ENCODE peak calls at places on chromosomes 16 and 17, in four cellular contexts. A is HepG2, Q is K562, R is WTC11. U is an unnamed sample.

GRCh38 chr16:1489077-1489476 is 333 bp upstream of the PTX4 start:
- DNase-seq in Q (no peak), R (no peak), A (no peak), U (no peak)

GRCh38 chr17:16463341-16464000 is 28.5 kb downstream of the LRRC75A start:
- DNase-seq in A (no peak), R (no peak), Q (no peak), U (no peak)

GRCh38 chr17:27535975-27536374 is 79.7 kb downstream of the KSR1 start:
- DNase-seq in R (no peak), A (no peak), Q (no peak), U (no peak)

GRCh38 chr16:4634768-4635167 is 10.1 kb downstream of the MGRN1 start:
- DNase-seq in Q (no peak), A (no peak), R (no peak), U (no peak)

GRCh38 chr16:17313085-17313611 is 157.6 kb downstream of the XYLT1 start:
- DNase-seq in R (no peak), Q (no peak), A (no peak), U (no peak)

GRCh38 chr17:81959362-81960129 is 1.4 kb downstream of the NOTUM start:
- DNase-seq in R (peak; percentile 70), Q (peak; percentile 88), A (peak; percentile 40), U (peak; percentile 67)

GRCh38 chr17:38702166-38702899 is 2.7 kb upstream of the MLLT6 start:
- DNase-seq in A (peak; percentile 86), R (peak; percentile 81), Q (peak; percentile 92), U (peak; percentile 73)

GRCh38 chr16:25691519-25692091 is at the start of gene HS3ST4:
- DNase-seq in R (peak; percentile 69), A (no peak), Q (no peak), U (peak; percentile 22)

GRCh38 chr16:89534147-89534788 is 26.1 kb downstream of the SPG7 start:
- DNase-seq in Q (no peak), A (no peak), R (no peak), U (no peak)
- TF ChIP-seq ELF4 in Q (no peak), A (no peak), R (no peak), U (no peak)

GRCh38 chr16:28167221-28167620 is 44.5 kb downstream of the XPO6 start:
- DNase-seq in A (no peak), R (no peak), Q (no peak), U (no peak)

GRCh38 chr16:28172331-28172730 is 39.4 kb downstream of the XPO6 start:
- DNase-seq in R (no peak), A (no peak), Q (no peak), U (no peak)

GRCh38 chr16:28167730-28168129 is 44.0 kb downstream of the XPO6 start:
- DNase-seq in R (no peak), A (no peak), Q (no peak), U (no peak)

GRCh38 chr16:28166394-28167208 is 45.2 kb downstream of the XPO6 start:
- DNase-seq in A (peak; percentile 52), Q (no peak), R (no peak), U (no peak)

DNA sequence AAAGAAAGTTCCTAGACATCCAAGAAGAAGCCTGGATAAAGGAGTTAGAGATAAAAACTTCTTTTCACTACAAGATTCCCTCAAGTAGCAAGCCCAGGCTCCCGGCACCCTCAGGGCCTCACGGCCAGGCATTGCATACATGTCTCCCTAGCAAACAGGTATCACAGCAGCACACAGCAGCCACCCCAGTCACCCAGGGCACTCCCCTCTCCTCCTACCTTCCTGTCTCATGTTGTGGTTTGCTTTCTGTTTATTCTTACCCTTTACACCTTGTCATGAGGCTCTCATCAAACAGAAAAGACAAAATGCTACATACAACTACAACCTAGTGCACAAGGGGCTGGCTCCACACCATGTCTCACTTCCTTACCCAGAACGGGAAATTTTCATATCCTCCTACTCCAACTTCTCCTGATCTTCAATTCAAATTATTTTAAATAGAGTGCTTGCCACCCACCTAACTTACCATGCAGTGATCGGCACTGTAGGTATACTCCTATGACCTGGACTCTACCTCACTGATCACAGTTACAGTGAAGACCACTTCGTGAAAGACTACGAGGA is 42.7 kb downstream of the XPO6 start:
- DNase-seq in A (no peak), Q (no peak), R (no peak), U (no peak)
- TF ChIP-seq ELF4 in A (no peak), Q (no peak), R (no peak), U (no peak)

DNA sequence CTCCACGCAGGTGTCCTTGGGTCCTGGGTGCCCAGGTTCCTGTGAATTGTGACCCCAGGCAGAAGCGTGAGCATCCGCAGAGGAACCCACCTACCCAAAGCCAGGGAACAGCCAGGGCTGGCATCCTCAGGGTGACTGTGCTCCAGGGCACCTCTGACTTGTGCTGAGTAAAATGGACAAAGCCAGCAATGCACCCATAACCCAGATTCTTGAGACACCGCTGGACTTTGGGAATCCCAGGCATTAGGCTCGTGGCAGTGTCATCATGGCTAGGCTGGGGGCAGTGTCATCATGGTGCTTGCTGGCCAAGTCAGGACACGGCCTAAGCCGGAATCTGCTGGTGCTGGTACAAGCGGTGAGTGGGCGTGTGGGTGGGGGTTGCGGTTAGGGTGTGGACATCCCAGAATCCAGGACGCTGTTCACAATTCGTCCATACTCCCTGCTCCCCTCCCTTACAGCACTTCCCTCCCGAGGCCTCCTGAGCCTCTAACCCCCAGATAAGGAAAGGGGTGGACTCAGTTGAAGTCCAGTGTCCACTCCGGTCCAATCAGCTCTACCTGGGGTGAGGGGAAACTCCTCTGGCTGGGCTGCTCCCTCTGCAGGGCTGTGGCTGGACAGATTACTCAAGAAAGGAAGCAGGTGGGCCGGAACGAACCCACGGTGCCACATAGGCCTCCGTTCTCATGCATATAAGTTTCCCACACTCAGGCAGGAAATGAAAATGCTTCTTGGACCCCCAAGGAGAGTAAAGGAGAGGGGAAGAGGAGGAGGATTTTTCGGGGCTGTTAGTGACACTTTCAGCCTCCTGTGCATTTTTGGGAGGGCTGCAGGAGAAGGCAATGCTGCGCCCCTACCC is 138.9 kb downstream of the SEC14L1 start:
- DNase-seq in A (peak; percentile 86), Q (peak; percentile 88), R (no peak), U (no peak)
- TF ChIP-seq ELF4 in A (peak; percentile 35), Q (no peak), R (no peak), U (no peak)

DNA sequence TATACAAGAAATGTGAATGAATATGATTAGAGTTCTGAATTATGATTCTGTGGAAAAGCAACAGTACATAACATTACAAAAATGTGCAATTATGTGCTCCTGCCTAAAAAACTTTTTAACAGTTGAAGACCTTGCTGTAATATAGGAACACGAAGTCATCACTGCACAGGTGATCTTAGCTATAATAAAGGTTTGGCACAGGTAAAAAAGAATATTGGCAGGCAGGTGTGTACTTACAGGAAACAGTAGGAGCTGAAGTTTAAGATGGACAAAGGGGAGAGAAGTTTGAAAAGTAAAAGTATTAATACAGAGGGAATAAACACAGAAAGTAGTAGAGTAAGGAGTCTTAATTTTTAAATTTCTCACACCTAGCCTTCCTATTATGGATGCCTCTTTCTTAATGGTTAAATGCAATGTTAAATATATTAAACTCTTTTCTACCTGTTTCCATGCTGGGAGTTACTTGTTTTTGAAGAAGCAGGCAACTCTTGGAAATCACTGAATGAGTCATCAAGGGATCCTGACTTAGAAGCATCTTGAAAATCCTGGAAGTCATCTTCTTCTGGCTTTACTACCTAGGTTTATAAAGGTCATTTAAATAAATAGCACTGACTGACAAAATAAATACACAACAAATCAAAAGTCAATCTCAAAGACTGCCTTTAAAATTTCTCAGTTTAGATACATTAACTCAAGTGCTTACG is 40.7 kb downstream of the SYNRG start:
- DNase-seq in R (no peak), Q (no peak), A (no peak), U (no peak)
- TF ChIP-seq ELF4 in R (no peak), Q (no peak), A (no peak), U (no peak)

DNA sequence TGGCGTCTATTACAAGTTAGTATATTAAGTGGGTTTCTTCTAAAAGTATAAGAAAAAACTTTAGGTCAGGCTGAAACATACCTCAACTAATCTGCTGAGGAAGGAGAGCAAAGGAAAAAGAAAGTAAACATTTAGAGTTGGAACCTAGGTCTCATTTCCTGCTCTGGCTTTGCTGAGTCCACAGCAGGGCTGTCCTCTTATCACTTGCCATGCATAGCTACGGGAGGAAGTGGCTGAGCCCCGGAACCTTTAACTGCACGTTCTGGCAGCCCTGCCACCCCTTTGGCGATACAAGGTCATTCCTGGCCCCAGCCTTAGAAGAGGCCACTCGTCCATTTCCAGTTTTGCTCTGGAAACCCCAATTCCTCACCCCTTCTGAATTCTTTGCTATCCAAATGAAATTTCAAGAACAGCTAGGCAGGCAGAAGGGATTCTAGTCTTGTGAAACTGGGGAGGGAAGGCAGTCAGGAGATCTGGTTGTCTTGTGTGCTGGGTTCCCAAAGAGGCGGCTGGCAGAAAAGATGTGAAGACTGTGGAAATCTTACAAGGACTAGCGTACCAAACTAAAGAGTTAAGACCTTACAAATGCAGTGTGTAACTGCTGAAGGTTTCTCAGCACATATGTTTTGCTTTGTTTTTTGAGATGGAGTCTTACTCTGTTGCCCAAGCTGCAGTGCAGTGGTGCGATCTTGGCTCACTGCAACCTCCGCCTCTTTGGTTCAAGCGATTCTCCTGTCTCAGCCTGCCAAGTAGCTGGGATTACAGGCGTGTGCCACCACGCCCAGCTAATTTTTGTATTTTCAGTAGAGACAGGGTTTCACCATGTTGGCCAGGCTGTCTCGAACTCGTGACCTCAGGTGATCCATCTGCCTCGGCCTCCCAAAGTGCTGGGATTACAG is 19.1 kb downstream of the WIPI1 start:
- DNase-seq in R (no peak), Q (peak; percentile 89), A (peak; percentile 80), U (no peak)
- TF ChIP-seq ELF4 in R (no peak), Q (no peak), A (no peak), U (no peak)

DNA sequence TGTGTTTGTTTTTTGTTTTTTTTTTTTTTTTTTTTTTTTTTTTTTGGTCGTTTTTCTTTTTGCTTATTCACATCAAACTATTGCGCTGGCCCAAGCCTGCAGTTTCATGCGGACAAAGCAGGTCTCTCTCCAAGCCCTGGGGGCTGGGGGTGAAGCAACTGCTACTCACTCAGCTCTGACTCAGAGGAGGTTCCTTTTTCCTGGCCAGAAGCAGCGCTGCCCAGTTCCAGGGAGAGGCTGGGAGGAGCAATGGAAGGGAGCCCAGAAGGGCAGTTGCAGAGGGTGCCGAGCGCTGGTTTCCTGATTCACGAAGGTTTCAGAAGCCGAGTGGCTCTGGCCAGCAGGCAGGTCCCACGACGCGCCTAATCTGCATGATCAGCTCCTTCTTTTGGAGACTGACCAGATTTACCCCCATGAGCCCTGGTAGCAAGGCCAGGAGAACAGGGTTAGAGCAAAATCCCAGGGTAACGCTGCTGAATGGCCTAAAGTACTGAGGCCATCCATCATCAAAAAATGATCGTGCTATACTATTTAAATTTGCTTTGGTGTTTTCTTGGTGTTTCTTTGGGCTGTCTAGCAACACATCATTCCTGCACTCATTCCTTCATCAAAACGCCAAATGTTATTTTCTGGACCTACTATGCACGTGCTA is 144.7 kb upstream of the SOX9 start:
- DNase-seq in Q (no peak), A (no peak), R (peak; percentile 14), U (no peak)
- TF ChIP-seq ELF4 in Q (no peak), A (no peak), R (no peak), U (no peak)

U was measured in HEK293T.